ENCODE peak calls at places on chromosomes 4 and X, in nine cellular contexts. U is neural crest cell, C is AG04449, I is lung, G is kidney epithelial cell, Y is cardiac fibroblast, M is MM.1S, T is type B pancreatic cell, D is GM06990. H is an unnamed sample.

GRCh38 chr4:141905751-141906150 is 269.4 kb downstream of the IL15 start:
- DNase-seq in U (no peak), C (peak), I (no peak), G (peak), Y (peak), M (no peak), T (no peak), D (no peak), H (no peak)

GRCh38 chrX:1202251-1202650 is 10.2 kb downstream of the CRLF2 start:
- DNase-seq in U (no peak), C (no peak), I (no peak), G (no peak), Y (no peak), M (no peak), T (peak), D (no peak), H (no peak)

GRCh38 chr4:1695913-1696312 is 11.8 kb upstream of the FAM53A start:
- DNase-seq in U (no peak), C (no peak), I (no peak), G (no peak), Y (no peak), M (no peak), T (no peak), D (no peak), H (no peak)

GRCh38 chr4:145679520-145679919 is 426 bp upstream of the C4orf51 start:
- DNase-seq in U (no peak), C (peak), I (peak), G (peak), Y (peak), M (no peak), T (no peak), D (no peak), H (no peak)

GRCh38 chr4:104524591-104524990 is 29.9 kb upstream of the CXXC4 start:
- DNase-seq in U (no peak), C (no peak), I (no peak), G (peak), Y (peak), M (no peak), T (no peak), D (no peak), H (no peak)

GRCh38 chrX:132689741-132690140 is 200.9 kb upstream of the MBNL3 start:
- DNase-seq in U (no peak), C (no peak), I (no peak), G (no peak), Y (no peak), M (no peak), T (no peak), D (no peak), H (no peak)

GRCh38 chr4:121728066-121728465 is 31.3 kb upstream of the ANXA5 start:
- DNase-seq in U (no peak), C (peak), I (no peak), G (no peak), Y (peak), M (no peak), T (no peak), D (no peak), H (no peak)

GRCh38 chrX:52217494-52218160 is 32.9 kb downstream of the MAGED4 start:
- DNase-seq in U (no peak), C (no peak), I (no peak), G (no peak), Y (no peak), M (no peak), T (no peak), D (no peak), H (peak)

GRCh38 chrX:112197845-112198244 is 115.3 kb upstream of the TRPC5 start:
- DNase-seq in U (no peak), C (no peak), I (no peak), G (no peak), Y (no peak), M (no peak), T (no peak), D (no peak), H (no peak)

GRCh38 chrX:44733931-44734330 is 109.9 kb upstream of the DUSP21 start:
- DNase-seq in U (no peak), C (no peak), I (no peak), G (no peak), Y (peak), M (no peak), T (no peak), D (no peak), H (no peak)

GRCh38 chr4:76515975-76516853 is 81.2 kb downstream of the SHROOM3 start:
- DNase-seq in U (no peak), C (no peak), I (no peak), G (no peak), Y (peak), M (no peak), T (no peak), D (peak), H (no peak)

GRCh38 chrX:12894074-12894691 is 12.2 kb upstream of the TLR8 start:
- DNase-seq in U (peak), C (no peak), I (no peak), G (no peak), Y (peak), M (peak), T (no peak), D (no peak), H (peak)

GRCh38 chrX:9992061-9992460 is 24.9 kb downstream of the CLDN34 start:
- DNase-seq in U (no peak), C (no peak), I (no peak), G (no peak), Y (no peak), M (no peak), T (no peak), D (no peak), H (no peak)

GRCh38 chrX:17525762-17526555 is 151.0 kb downstream of the NHS start:
- DNase-seq in U (no peak), C (no peak), I (no peak), G (no peak), Y (no peak), M (no peak), T (no peak), D (no peak), H (no peak)

GRCh38 chrX:139559383-139560042 is 29.0 kb downstream of the F9 start:
- DNase-seq in U (peak), C (no peak), I (no peak), G (peak), Y (peak), M (peak), T (no peak), D (peak), H (peak)

GRCh38 chrX:16678689-16679088 is 28.7 kb downstream of the S100G start:
- DNase-seq in U (no peak), C (no peak), I (no peak), G (no peak), Y (peak), M (no peak), T (no peak), D (no peak), H (no peak)

GRCh38 chr4:96193061-96193460 is 353.2 kb downstream of the PDHA2 start:
- DNase-seq in U (no peak), C (no peak), I (no peak), G (peak), Y (no peak), M (no peak), T (no peak), D (no peak), H (no peak)

GRCh38 chrX:118534716-118535493 is 39.3 kb downstream of the DOCK11 start:
- DNase-seq in U (no peak), C (no peak), I (no peak), G (no peak), Y (no peak), M (no peak), T (no peak), D (no peak), H (no peak)

GRCh38 chr4:138327334-138327733 is 85.2 kb upstream of the SLC7A11 start:
- DNase-seq in U (no peak), C (no peak), I (no peak), G (no peak), Y (no peak), M (peak), T (no peak), D (no peak), H (no peak)

GRCh38 chr4:2805712-2806391 is 13.0 kb downstream of the SH3BP2 start:
- DNase-seq in U (no peak), C (no peak), I (peak), G (no peak), Y (no peak), M (no peak), T (no peak), D (no peak), H (no peak)

GRCh38 chrX:13389501-13389900 is 69.6 kb upstream of the ATXN3L start:
- DNase-seq in U (no peak), C (no peak), I (no peak), G (no peak), Y (no peak), M (no peak), T (no peak), D (no peak), H (no peak)

GRCh38 chr4:138445098-138445497 is 202.9 kb upstream of the SLC7A11 start:
- DNase-seq in U (no peak), C (peak), I (no peak), G (no peak), Y (peak), M (no peak), T (no peak), D (no peak), H (no peak)

DNA sequence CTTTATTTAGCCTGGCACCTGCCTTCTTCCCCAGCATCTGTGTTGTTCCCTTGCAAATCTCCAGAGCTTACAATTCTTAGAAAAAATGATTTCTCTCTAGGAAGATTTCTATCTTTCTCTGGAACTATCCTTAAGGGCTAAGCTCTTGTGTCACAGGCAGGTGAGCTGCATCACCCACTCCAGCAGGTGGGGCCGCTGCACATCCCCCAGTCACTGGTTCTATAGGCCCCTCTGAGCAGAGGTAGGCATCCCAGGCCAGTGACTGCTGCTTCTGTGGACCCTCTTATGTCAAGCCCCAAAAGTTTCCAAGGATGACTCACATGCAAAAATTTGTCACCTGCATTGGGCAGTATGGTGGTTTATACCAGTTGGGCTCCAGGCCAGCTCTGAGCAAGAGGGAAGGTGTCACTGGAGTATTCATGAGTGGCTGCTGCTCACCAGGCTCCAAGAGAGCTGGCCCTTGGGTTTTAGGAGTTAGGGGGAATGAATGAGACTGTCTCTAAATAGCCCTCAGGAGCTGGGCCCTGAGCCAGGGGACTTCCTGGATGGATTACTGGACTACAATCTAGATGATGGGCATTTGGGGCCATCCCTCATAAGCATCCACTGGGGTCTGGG is 208.1 kb upstream of the EOLA2 start:
- DNase-seq in U (no peak), C (no peak), I (peak), G (no peak), Y (no peak), M (no peak), T (no peak), D (no peak), H (no peak)
- TF ChIP-seq CTCF in U (no peak), C (no peak), I (no peak), G (peak), Y (no peak), M (no peak), T (no peak), D (peak), H (no peak)

DNA sequence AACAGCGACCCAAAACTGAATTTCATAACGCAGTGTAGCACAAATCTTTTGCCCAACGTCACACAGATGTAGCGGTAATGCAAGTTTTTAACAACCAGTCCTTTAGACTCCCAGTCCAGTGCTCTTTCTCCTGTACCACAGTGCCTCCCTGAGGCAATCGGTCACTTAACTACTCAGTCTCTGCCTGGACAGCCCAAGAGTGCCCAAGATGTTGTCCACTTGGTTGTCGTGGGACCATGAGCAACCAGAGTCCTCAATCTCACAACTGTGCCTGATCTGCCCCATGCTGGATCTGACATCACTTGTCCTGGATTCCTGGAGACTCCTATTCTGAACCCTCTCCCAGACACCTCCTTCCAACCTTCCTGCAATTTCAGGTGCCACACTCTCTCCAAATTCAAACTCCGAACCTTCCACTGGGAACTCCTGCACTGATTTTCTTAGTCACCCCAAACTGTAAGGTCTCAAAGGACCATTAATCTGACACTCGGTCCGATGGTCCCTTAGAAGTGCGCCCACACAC is 702 bp downstream of the MMGT1 start:
- DNase-seq in U (no peak), C (no peak), I (no peak), G (no peak), Y (peak), M (peak), T (no peak), D (no peak), H (no peak)
- TF ChIP-seq CTCF in U (peak), C (no peak), I (no peak), G (no peak), Y (peak), M (peak), T (no peak), D (no peak), H (no peak)

DNA sequence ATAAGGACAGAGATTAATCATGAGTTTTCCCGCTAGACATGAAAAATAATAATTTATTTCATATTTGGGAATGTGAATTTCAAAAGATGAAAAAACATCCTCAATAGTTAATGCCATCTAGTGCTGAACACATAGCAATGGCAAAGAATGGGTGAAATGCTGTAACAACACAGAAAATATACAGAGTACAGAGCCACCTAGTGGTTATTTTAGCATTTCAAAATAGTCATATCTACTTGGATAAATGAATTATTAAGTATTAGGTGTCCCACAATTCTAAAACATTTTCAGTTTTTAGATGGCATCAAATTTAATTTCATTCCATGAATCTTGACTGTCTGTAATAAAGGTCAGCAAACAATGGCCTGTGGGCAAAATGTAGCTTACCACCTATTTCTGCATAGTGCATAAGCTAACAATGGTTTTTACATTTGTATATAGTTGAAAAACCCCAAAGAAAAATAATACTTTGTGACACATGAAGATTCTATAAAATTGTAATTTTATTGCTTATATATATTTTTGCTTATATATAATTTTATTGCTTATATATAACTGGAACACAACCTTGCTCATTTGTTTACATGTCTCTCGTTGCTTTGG is 99.3 kb upstream of the FAM47C start:
- DNase-seq in U (no peak), C (no peak), I (no peak), G (peak), Y (peak), M (peak), T (no peak), D (no peak), H (no peak)
- TF ChIP-seq CTCF in U (peak), C (peak), I (no peak), G (peak), Y (peak), M (peak), T (peak), D (peak), H (peak)

GRCh38 chr4:48065587-48066052 is 49.0 kb downstream of the NIPAL1 start:
- DNase-seq in U (no peak), C (no peak), I (no peak), G (no peak), Y (no peak), M (no peak), T (no peak), D (peak), H (no peak)
- TF ChIP-seq CTCF in U (no peak), C (no peak), I (no peak), G (no peak), Y (no peak), M (no peak), T (no peak), D (peak), H (no peak)

GRCh38 chrX:42533761-42534160 is 244.2 kb downstream of the PPP1R2C start:
- DNase-seq in U (no peak), C (no peak), I (no peak), G (no peak), Y (no peak), M (no peak), T (no peak), D (no peak), H (no peak)

GRCh38 chrX:42530027-42530426 is 247.9 kb downstream of the PPP1R2C start:
- DNase-seq in U (no peak), C (peak), I (no peak), G (peak), Y (peak), M (no peak), T (no peak), D (no peak), H (no peak)

GRCh38 chrX:42535233-42535632 is 242.7 kb downstream of the PPP1R2C start:
- DNase-seq in U (no peak), C (no peak), I (no peak), G (no peak), Y (no peak), M (no peak), T (no peak), D (no peak), H (no peak)

GRCh38 chrX:42536286-42536685 is 241.7 kb downstream of the PPP1R2C start:
- DNase-seq in U (no peak), C (no peak), I (no peak), G (no peak), Y (no peak), M (no peak), T (no peak), D (no peak), H (no peak)

GRCh38 chrX:42531431-42531830 is 246.5 kb downstream of the PPP1R2C start:
- DNase-seq in U (no peak), C (no peak), I (no peak), G (no peak), Y (no peak), M (no peak), T (no peak), D (no peak), H (no peak)
- TF ChIP-seq CTCF in U (no peak), C (no peak), I (no peak), G (no peak), Y (no peak), M (no peak), T (no peak), D (no peak), H (no peak)

GRCh38 chrX:77704881-77705280 is 81.1 kb downstream of the ATRX start:
- DNase-seq in U (no peak), C (no peak), I (no peak), G (no peak), Y (no peak), M (no peak), T (no peak), D (no peak), H (no peak)
- TF ChIP-seq CTCF in U (no peak), C (no peak), I (no peak), G (no peak), Y (no peak), M (no peak), T (no peak), D (no peak), H (no peak)

DNA sequence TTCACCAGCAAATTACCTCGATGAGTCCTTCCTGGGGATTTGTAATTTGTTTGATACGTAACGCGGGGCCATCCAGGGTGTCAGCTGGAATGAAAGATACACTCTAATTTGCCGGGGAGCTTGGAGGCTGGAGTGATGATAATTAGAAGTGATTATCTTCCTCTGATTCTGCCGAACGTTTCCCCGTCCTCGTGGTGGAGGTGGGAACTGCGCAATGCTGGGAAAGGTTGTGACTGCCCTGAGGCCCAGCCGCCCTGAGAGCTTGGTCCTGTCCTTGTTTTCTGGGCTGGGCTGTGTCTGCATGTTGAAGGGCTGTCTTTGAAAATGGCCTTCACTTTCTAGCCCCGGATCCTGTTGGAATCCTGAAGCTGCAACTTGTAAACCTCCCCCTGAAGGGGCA is 48.0 kb downstream of the SORCS2 start:
- DNase-seq in U (no peak), C (no peak), I (no peak), G (no peak), Y (no peak), M (no peak), T (no peak), D (no peak), H (no peak)
- TF ChIP-seq CTCF in U (no peak), C (no peak), I (no peak), G (no peak), Y (no peak), M (no peak), T (peak), D (no peak), H (no peak)

H was measured in endothelial cell.